ENCODE peak calls at places on chromosome 1, in eight cellular contexts. W is endodermal cell, M is brain microvascular endothelial cell, R is esophagus muscularis mucosa, E is breast epithelium, F is thoracic aorta, J is left ventricle myocardium inferior, V is fibroblast of lung. S is an unnamed sample.

GRCh38 chr1:56437959-56438358 is 141.4 kb downstream of the PLPP3 start:
- DNase-seq in W (no peak), M (no peak), R (no peak), E (no peak), F (no peak), J (no peak), V (no peak), S (no peak)

GRCh38 chr1:195908121-195908520 is 700.1 kb downstream of the KCNT2 start:
- DNase-seq in W (no peak), M (no peak), R (no peak), E (no peak), F (no peak), J (no peak), V (peak; percentile 2), S (no peak)

GRCh38 chr1:156245451-156246232 is 2.2 kb downstream of the PAQR6 start:
- DNase-seq in W (no peak), M (no peak), R (no peak), E (no peak), F (no peak), J (no peak), V (peak; percentile 36), S (peak; percentile 54)

GRCh38 chr1:27519341-27520258 is 29.6 kb upstream of the WASF2 start:
- DNase-seq in W (peak; percentile 73), M (no peak), R (no peak), E (no peak), F (no peak), J (peak; percentile 51), V (no peak), S (no peak)

GRCh38 chr1:50568782-50569181 is 145.5 kb upstream of the DMRTA2 start:
- DNase-seq in W (peak; percentile 51), M (no peak), R (no peak), E (no peak), F (no peak), J (no peak), V (no peak), S (no peak)

GRCh38 chr1:82318921-82319320 is 518.2 kb downstream of the ADGRL2 start:
- DNase-seq in W (no peak), M (peak; percentile 70), R (no peak), E (no peak), F (no peak), J (no peak), V (peak; percentile 14), S (no peak)

GRCh38 chr1:157193702-157194391 is 55.7 kb upstream of the ETV3 start:
- DNase-seq in W (peak; percentile 96), M (peak; percentile 66), R (peak; percentile 92), E (no peak), F (no peak), J (peak; percentile 39), V (peak; percentile 29), S (peak; percentile 83)

GRCh38 chr1:152185544-152186391 is 26.7 kb upstream of the RPTN start:
- DNase-seq in W (peak; percentile 69), M (peak; percentile 75), R (no peak), E (no peak), F (no peak), J (no peak), V (peak; percentile 61), S (peak; percentile 58)

GRCh38 chr1:33420870-33421775 is 9.8 kb downstream of the PHC2 start:
- DNase-seq in W (no peak), M (peak; percentile 61), R (no peak), E (no peak), F (no peak), J (no peak), V (peak; percentile 71), S (no peak)

GRCh38 chr1:169882039-169882511 is 11.6 kb downstream of the SCYL3 start:
- DNase-seq in W (no peak), M (no peak), R (no peak), E (no peak), F (no peak), J (no peak), V (no peak), S (no peak)

GRCh38 chr1:199335496-199335895 is 692.0 kb upstream of the NR5A2 start:
- DNase-seq in W (no peak), M (no peak), R (no peak), E (no peak), F (no peak), J (no peak), V (peak; percentile 58), S (no peak)

GRCh38 chr1:226814751-226815496 is 55.5 kb upstream of the PSEN2 start:
- DNase-seq in W (no peak), M (peak; percentile 43), R (peak; percentile 93), E (peak; percentile 91), F (peak; percentile 14), J (peak; percentile 47), V (peak; percentile 84), S (no peak)

GRCh38 chr1:94924967-94925366 is 1.9 kb downstream of the CNN3 start:
- DNase-seq in W (no peak), M (no peak), R (no peak), E (no peak), F (no peak), J (no peak), V (peak; percentile 83), S (no peak)

GRCh38 chr1:101247404-101248287 is 10.8 kb downstream of the S1PR1 start:
- DNase-seq in W (no peak), M (no peak), R (no peak), E (no peak), F (no peak), J (no peak), V (no peak), S (no peak)

GRCh38 chr1:247222840-247223239 is 33.0 kb upstream of the VN1R5 start:
- DNase-seq in W (no peak), M (no peak), R (no peak), E (no peak), F (no peak), J (no peak), V (no peak), S (no peak)

GRCh38 chr1:25779894-25780293 is 20.1 kb upstream of the SELENON start:
- DNase-seq in W (no peak), M (no peak), R (no peak), E (no peak), F (no peak), J (no peak), V (no peak), S (no peak)

GRCh38 chr1:25781130-25781433 is 18.9 kb upstream of the SELENON start:
- DNase-seq in W (no peak), M (no peak), R (no peak), E (no peak), F (no peak), J (no peak), V (no peak), S (no peak)

GRCh38 chr1:25782608-25783201 is 17.3 kb upstream of the SELENON start:
- DNase-seq in W (no peak), M (no peak), R (no peak), E (no peak), F (no peak), J (no peak), V (no peak), S (no peak)

GRCh38 chr1:25780318-25781129 is 19.5 kb upstream of the SELENON start:
- DNase-seq in W (peak; percentile 84), M (no peak), R (no peak), E (no peak), F (no peak), J (no peak), V (no peak), S (peak; percentile 71)

DNA sequence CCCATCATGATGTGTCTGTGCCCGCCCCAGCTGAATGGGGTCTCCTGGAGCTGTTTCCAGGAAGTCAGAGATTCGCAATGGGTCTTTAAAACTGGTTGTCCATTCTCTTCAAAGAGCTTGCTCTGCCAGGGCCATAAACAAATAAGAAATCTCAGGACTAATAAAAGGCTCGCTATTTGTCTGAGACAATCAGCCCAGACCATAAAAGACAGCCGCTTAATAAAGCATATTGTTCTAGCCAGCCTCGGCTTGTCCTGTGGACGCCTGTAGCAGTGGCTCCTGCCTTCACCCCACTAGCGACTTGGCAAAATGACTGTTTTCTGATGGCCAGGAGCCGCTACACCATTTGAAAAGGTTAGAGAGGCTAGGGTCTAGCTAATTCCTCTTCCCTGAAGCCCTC is 20.6 kb upstream of the SELENON start:
- DNase-seq in W (no peak), M (no peak), R (no peak), E (no peak), F (no peak), J (no peak), V (no peak), S (no peak)
- H3K27ac ChIP-seq in W (peak overlapping the region; percentile 18), M (no peak overlapping the region), R (no peak overlapping the region), E (no peak overlapping the region), F (no peak overlapping the region), J (no peak overlapping the region), V (no peak overlapping the region), S (no peak overlapping the region)

GRCh38 chr1:30819244-30819571 is 61.6 kb upstream of the LAPTM5 start:
- DNase-seq in W (no peak), M (no peak), R (no peak), E (no peak), F (no peak), J (no peak), V (no peak), S (no peak)
- H3K27ac ChIP-seq in W (no peak overlapping the region), M (no peak overlapping the region), R (peak overlapping the region; percentile 77), E (no peak overlapping the region), F (no peak overlapping the region), J (no peak overlapping the region), V (no peak overlapping the region), S (no peak overlapping the region)

DNA sequence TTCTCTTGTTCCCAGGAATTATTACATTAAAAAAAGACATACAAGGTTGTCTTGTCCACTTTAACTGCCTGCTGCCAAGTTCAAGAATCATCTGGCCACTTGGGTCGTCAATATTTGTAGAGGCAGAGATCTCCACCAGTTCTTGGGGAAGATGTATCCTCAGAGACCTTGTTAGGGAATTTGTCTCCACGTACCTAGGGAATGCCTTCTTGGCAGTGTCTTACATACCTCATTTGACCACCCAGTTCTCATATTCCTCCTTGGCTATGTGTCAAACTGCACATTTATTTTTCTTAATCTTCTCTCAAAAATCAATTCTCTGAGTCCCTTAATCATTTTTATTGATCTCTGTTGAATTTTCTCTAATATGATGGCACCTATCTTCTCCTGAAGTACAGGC is 266.0 kb downstream of the SPATA17 start:
- DNase-seq in W (no peak), M (no peak), R (no peak), E (no peak), F (no peak), J (no peak), V (peak; percentile 46), S (no peak)
- H3K27ac ChIP-seq in W (no peak overlapping the region), M (no peak overlapping the region), R (no peak overlapping the region), E (no peak overlapping the region), F (no peak overlapping the region), J (no peak overlapping the region), V (no peak overlapping the region), S (no peak overlapping the region)

GRCh38 chr1:209626633-209627348 is 25.4 kb downstream of the LAMB3 start:
- DNase-seq in W (no peak), M (no peak), R (no peak), E (no peak), F (no peak), J (no peak), V (no peak), S (no peak)

GRCh38 chr1:209628618-209629299 is 23.5 kb downstream of the LAMB3 start:
- DNase-seq in W (no peak), M (no peak), R (no peak), E (no peak), F (no peak), J (no peak), V (no peak), S (no peak)

GRCh38 chr1:209629621-209630382 is 22.4 kb downstream of the LAMB3 start:
- DNase-seq in W (no peak), M (no peak), R (no peak), E (no peak), F (no peak), J (no peak), V (no peak), S (no peak)

GRCh38 chr1:209625791-209626285 is 26.4 kb downstream of the LAMB3 start:
- DNase-seq in W (no peak), M (no peak), R (no peak), E (no peak), F (no peak), J (no peak), V (no peak), S (no peak)

GRCh38 chr1:209627349-209628196 is 24.7 kb downstream of the LAMB3 start:
- DNase-seq in W (peak; percentile 97), M (peak; percentile 48), R (no peak), E (peak; percentile 67), F (no peak), J (peak; percentile 77), V (peak; percentile 61), S (peak; percentile 94)
- H3K27ac ChIP-seq in W (no peak overlapping the region), M (no peak overlapping the region), R (no peak overlapping the region), E (no peak overlapping the region), F (no peak overlapping the region), J (peak overlapping the region; percentile 76), V (no peak overlapping the region), S (no peak overlapping the region)